ENCODE peak calls at places on chromosomes 5 and 9, in five cellular contexts. M is fibroblast of lung, A is GM23248, U is OCI-LY7, K is H9. O is an unnamed sample.
A peak's percentile ranks its signal among the peaks of the same experiment; 100 is the strongest.

GRCh38 chr5:5767286-5767928 is 344.9 kb downstream of the ICE1 start:
- DNase-seq in M (no peak), A (no peak), U (no peak), K (no peak), O (no peak)

GRCh38 chr5:37737326-37738056 is 102.3 kb downstream of the GDNF start:
- DNase-seq in M (no peak), A (no peak), U (no peak), K (no peak), O (no peak)

GRCh38 chr9:26892251-26893029 is at the start of gene CAAP1:
- DNase-seq in M (peak; percentile 92), A (peak; percentile 98), U (peak; percentile 96), K (peak; percentile 93), O (peak; percentile 85)

GRCh38 chr5:83632874-83633273 is 87.8 kb downstream of the HAPLN1 start:
- DNase-seq in M (peak; percentile 87), A (peak; percentile 10), U (no peak), K (no peak), O (peak; percentile 87)

GRCh38 chr9:13841801-13842462 is 472.0 kb downstream of the NFIB start:
- DNase-seq in M (peak; percentile 28), A (no peak), U (no peak), K (no peak), O (no peak)

GRCh38 chr9:126754436-126755324 is 50.2 kb upstream of the ZBTB43 start:
- DNase-seq in M (no peak), A (no peak), U (no peak), K (no peak), O (no peak)

GRCh38 chr5:77152441-77152840 is 58.0 kb upstream of the PDE8B start:
- DNase-seq in M (no peak), A (no peak), U (no peak), K (no peak), O (no peak)

GRCh38 chr5:78273436-78273835 is 21.1 kb downstream of the AP3B1 start:
- DNase-seq in M (no peak), A (no peak), U (no peak), K (no peak), O (no peak)

GRCh38 chr5:144191998-144192397 is 21.3 kb downstream of the KCTD16 start:
- DNase-seq in M (peak; percentile 73), A (peak; percentile 86), U (peak; percentile 87), K (no peak), O (peak; percentile 75)

GRCh38 chr5:116237917-116238502 is 153.2 kb downstream of the COMMD10 start:
- DNase-seq in M (no peak), A (peak; percentile 9), U (no peak), K (no peak), O (no peak)

GRCh38 chr5:96880402-96881164 is 4.3 kb downstream of the ERAP2 start:
- DNase-seq in M (peak; percentile 75), A (peak; percentile 86), U (no peak), K (no peak), O (peak; percentile 78)

GRCh38 chr5:142512680-142513042 is 173.2 kb downstream of the FGF1 start:
- DNase-seq in M (peak; percentile 69), A (peak; percentile 12), U (no peak), K (no peak), O (peak; percentile 31)

GRCh38 chr5:81212211-81212687 is 20.9 kb upstream of the CKMT2 start:
- DNase-seq in M (no peak), A (no peak), U (peak; percentile 21), K (no peak), O (no peak)

GRCh38 chr9:133569891-133570651 is 35.6 kb downstream of the ADAMTSL2 start:
- DNase-seq in M (no peak), A (no peak), U (no peak), K (peak; percentile 76), O (no peak)

GRCh38 chr5:174844971-174845370 is 120.6 kb downstream of the MSX2 start:
- DNase-seq in M (peak; percentile 42), A (no peak), U (no peak), K (no peak), O (no peak)

GRCh38 chr5:59189482-59189881 is 606.6 kb downstream of the RAB3C start:
- DNase-seq in M (no peak), A (no peak), U (no peak), K (no peak), O (no peak)

GRCh38 chr5:59186623-59187022 is 603.7 kb downstream of the RAB3C start:
- DNase-seq in M (peak; percentile 67), A (no peak), U (no peak), K (no peak), O (no peak)

GRCh38 chr5:59190746-59191145 is 607.9 kb downstream of the RAB3C start:
- DNase-seq in M (no peak), A (no peak), U (no peak), K (no peak), O (peak; percentile 6)

GRCh38 chr5:59187772-59188347 is 605.0 kb downstream of the RAB3C start:
- DNase-seq in M (peak; percentile 33), A (peak; percentile 49), U (no peak), K (no peak), O (no peak)

DNA sequence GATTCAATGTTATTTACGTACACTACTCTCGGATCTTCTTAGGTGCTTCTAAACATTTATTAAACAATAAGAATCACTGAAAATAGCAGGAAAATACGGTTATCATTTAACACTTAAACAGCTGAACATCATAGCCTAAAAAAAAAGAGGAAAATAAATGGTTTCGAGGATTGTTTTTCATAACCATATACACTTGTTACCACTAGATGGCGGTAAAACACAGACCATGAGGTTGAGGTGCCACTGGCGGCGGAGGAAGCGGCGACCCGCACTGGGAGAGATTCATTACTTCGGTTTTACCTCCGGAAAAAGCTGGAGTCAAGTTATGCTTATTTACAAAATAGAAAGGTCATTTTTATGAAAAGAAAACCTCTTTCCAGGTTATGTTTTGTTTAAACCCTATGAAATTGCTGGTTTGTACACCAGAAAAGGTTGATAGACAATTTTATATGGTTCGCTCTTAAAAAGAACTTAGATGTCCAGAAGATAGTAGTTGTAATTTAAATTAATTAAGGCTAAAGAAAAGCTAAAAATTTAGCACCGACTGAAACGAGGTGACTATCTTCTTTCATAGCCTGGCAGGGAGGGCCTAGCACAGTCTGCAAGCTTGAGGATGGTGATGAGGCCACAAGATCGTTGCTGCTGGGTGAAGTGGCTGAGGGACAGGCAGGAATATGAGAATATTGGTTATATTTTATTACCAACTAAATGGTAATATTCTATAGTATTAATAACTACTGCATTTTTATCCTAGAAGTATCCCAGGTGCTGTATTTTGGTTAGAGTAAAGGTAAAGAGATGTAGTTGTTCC is 605.7 kb downstream of the RAB3C start:
- DNase-seq in M (peak; percentile 63), A (peak; percentile 81), U (peak; percentile 65), K (peak; percentile 67), O (peak; percentile 40)
- H2AFZ ChIP-seq in M (peak overlapping the region; percentile 83), A (peak overlapping the region; percentile 68), U (no peak overlapping the region), K (peak overlapping the region; percentile 74), O (no peak overlapping the region)

DNA sequence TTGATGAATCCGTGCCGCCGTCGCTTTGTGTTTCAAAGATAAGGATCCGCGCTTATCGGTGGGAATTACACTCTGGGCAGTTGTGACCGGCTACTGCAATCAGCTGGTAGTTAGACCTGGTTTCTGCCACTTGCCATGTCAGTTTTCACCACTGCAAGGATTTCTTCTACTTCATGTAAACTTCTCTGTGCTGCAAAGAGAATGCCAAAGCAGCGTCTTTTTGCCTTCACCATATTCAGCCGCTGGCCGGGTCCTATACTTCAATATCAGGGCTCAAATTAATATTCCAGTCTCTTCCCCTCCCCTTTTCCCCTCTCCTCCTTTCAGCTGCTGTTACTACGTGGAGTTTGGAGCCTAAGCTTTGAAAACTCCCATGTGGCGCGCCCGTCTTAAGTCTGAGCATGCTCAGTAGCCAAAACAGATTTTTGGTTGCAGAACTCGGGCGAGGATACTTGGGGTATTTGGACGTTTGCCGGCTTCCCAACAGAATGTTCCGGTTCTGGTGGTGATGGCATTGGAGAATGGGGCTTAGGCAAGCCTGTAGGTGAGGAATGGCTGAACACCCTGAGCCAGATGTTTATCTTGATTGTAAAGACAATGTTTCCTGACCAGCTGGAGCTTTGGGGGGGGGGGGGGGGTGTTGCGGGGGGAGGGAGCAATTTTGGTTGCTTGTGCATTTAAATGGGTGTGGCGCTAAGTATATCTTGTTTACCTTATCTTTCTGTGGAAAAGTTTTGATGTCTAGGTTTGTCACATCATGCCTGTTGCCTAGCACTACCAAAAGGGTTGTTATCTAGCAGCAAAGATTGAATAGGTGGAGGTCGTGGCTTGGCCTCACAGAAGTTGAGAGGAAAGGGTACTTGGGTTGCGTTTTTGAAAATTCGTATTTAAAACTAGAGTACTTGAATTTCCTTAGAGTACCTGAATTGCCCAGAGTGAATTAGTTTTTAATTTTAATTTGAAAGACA is 1.1 kb downstream of the SMAD5 start:
- DNase-seq in M (peak; percentile 69), A (peak; percentile 85), U (peak; percentile 52), K (peak; percentile 34), O (peak; percentile 45)
- H2AFZ ChIP-seq in M (peak overlapping the region; percentile 65), A (peak overlapping the region; percentile 97), U (peak overlapping the region; percentile 91), K (no peak overlapping the region), O (peak overlapping the region; percentile 94)

DNA sequence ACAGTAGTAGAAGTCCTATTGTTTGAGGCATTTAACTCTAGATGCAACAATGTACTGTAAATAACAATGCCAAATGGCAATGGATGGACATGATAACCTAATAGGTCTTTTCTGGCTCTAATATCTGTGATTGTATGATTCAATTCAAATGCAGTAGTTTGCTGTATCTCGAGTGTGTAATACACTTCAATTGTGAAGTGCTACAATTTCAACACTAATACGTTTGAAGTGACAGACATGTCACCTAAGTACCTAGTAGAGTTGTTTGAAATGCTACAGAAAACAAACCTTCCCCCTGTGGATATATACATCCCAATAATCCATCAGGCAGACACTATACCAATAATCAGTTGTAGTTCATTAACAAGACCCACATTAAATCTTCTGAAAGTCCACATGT is 305.9 kb upstream of the ITGA1 start:
- DNase-seq in M (no peak), A (no peak), U (no peak), K (no peak), O (no peak)
- H2AFZ ChIP-seq in M (no peak overlapping the region), A (no peak overlapping the region), U (no peak overlapping the region), K (no peak overlapping the region), O (no peak overlapping the region)

GRCh38 chr5:112668016-112668415 is 69.7 kb upstream of the APC start:
- DNase-seq in M (no peak), A (peak; percentile 39), U (no peak), K (no peak), O (no peak)

GRCh38 chr5:112668911-112669310 is 68.8 kb upstream of the APC start:
- DNase-seq in M (no peak), A (no peak), U (no peak), K (no peak), O (no peak)

GRCh38 chr5:112671687-112672086 is 66.0 kb upstream of the APC start:
- DNase-seq in M (no peak), A (no peak), U (no peak), K (no peak), O (no peak)

GRCh38 chr5:112669328-112669963 is 68.2 kb upstream of the APC start:
- DNase-seq in M (no peak), A (no peak), U (no peak), K (no peak), O (no peak)
- H2AFZ ChIP-seq in M (no peak overlapping the region), A (no peak overlapping the region), U (no peak overlapping the region), K (no peak overlapping the region), O (no peak overlapping the region)